ENCODE peak calls at places on chromosomes 3 and 15, in four cellular contexts. Z is HuH-7, U is Caco-2, K is activated T-cell treated with anti-CD3 and anti-CD28 coated beads for 1 hour. B is an unnamed sample.
A peak's percentile ranks its signal among the peaks of the same experiment; 100 is the strongest.

GRCh38 chr3:186722457-186722856 is 5.3 kb downstream of the KNG1 start:
- DNase-seq in Z (no peak), U (peak; percentile 5), K (no peak), B (peak; percentile 24)

GRCh38 chr3:150232992-150233451 is 175.1 kb upstream of the TSC22D2 start:
- DNase-seq in Z (no peak), U (no peak), K (no peak), B (no peak)

GRCh38 chr15:28269097-28269496 is 52.9 kb downstream of the HERC2 start:
- DNase-seq in Z (no peak), U (no peak), K (no peak), B (no peak)

GRCh38 chr15:80836991-80837390 is 57.8 kb downstream of the CEMIP start:
- DNase-seq in Z (no peak), U (no peak), K (no peak), B (no peak)

GRCh38 chr3:187382609-187383151 is 14.5 kb downstream of the RTP4 start:
- DNase-seq in Z (no peak), U (peak; percentile 3), K (no peak), B (no peak)

GRCh38 chr3:110459021-110459420 is 612.6 kb upstream of the NECTIN3 start:
- DNase-seq in Z (no peak), U (no peak), K (no peak), B (no peak)

GRCh38 chr3:38120690-38121450 is 16.1 kb downstream of the ACAA1 start:
- DNase-seq in Z (no peak), U (no peak), K (no peak), B (no peak)

GRCh38 chr15:70197318-70197944 is 99.7 kb upstream of the TLE3 start:
- DNase-seq in Z (no peak), U (no peak), K (no peak), B (no peak)

GRCh38 chr3:174949523-174949922 is 90.4 kb downstream of the NAALADL2 start:
- DNase-seq in Z (no peak), U (no peak), K (no peak), B (no peak)

GRCh38 chr15:52280326-52281084 is 15.1 kb downstream of the MYO5C start:
- DNase-seq in Z (no peak), U (no peak), K (no peak), B (no peak)

GRCh38 chr3:71450985-71451560 is 132.5 kb downstream of the FOXP1 start:
- DNase-seq in Z (no peak), U (no peak), K (no peak), B (no peak)

GRCh38 chr15:63019539-63020109 is 22.9 kb upstream of the TPM1 start:
- DNase-seq in Z (no peak), U (no peak), K (no peak), B (no peak)

GRCh38 chr3:142645236-142645793 is 49.1 kb downstream of the PLS1 start:
- DNase-seq in Z (no peak), U (no peak), K (no peak), B (no peak)

GRCh38 chr15:67510597-67511225 is 10.2 kb upstream of the C15orf61 start:
- DNase-seq in Z (no peak), U (no peak), K (no peak), B (no peak)

GRCh38 chr3:169953462-169954141 is 13.0 kb upstream of the SEC62 start:
- DNase-seq in Z (no peak), U (no peak), K (no peak), B (no peak)

GRCh38 chr3:11626084-11626463 is 17.6 kb downstream of the VGLL4 start:
- DNase-seq in Z (no peak), U (no peak), K (no peak), B (no peak)

GRCh38 chr3:127640031-127640355 is 11.0 kb downstream of the PODXL2 start:
- DNase-seq in Z (no peak), U (no peak), K (no peak), B (no peak)